ENCODE peak calls at places on chromosomes 12 and 14, in four cellular contexts. Q is lower lobe of right lung, D is cardiac fibroblast, I is left ventricle myocardium inferior. Y is an unnamed sample.
A peak's percentile ranks its signal among the peaks of the same experiment; 100 is the strongest.

GRCh38 chr12:132503611-132504204 is 13.8 kb downstream of the FBRSL1 start:
- DNase-seq in Q (no peak), D (no peak), I (no peak), Y (no peak)

GRCh38 chr12:49687941-49688340 is 19.3 kb downstream of the FMNL3 start:
- DNase-seq in Q (no peak), D (no peak), I (no peak), Y (no peak)

GRCh38 chr12:51147309-51147708 is 25.6 kb downstream of the TFCP2 start:
- DNase-seq in Q (no peak), D (no peak), I (no peak), Y (no peak)

GRCh38 chr12:126185025-126185424 is 1119.8 kb downstream of the AACS start:
- DNase-seq in Q (no peak), D (no peak), I (no peak), Y (no peak)

GRCh38 chr12:84842406-84843013 is 70.1 kb downstream of the SLC6A15 start:
- DNase-seq in Q (no peak), D (peak; percentile 63), I (no peak), Y (peak; percentile 66)

GRCh38 chr12:120790114-120790513 is 64.5 kb downstream of the ACADS start:
- DNase-seq in Q (no peak), D (no peak), I (no peak), Y (no peak)

GRCh38 chr14:63996575-63997220 is 143.9 kb downstream of the SYNE2 start:
- DNase-seq in Q (no peak), D (peak; percentile 26), I (no peak), Y (peak; percentile 8)

GRCh38 chr12:38502016-38502415 is 185.4 kb downstream of the ALG10B start:
- DNase-seq in Q (no peak), D (no peak), I (no peak), Y (no peak)

GRCh38 chr12:129162805-129163204 is 309.5 kb downstream of the GLT1D1 start:
- DNase-seq in Q (no peak), D (no peak), I (no peak), Y (no peak)

GRCh38 chr14:65993103-65993502 is 493.1 kb upstream of the CCDC196 start:
- DNase-seq in Q (no peak), D (no peak), I (no peak), Y (peak; percentile 5)

GRCh38 chr12:11510671-11511070 is 115.3 kb upstream of the PRB2 start:
- DNase-seq in Q (no peak), D (no peak), I (no peak), Y (no peak)

GRCh38 chr14:79178719-79179118 is 1008.5 kb downstream of the NRXN3 start:
- DNase-seq in Q (no peak), D (no peak), I (no peak), Y (no peak)

GRCh38 chr12:113214938-113215400 is 6.3 kb upstream of the TPCN1 start:
- DNase-seq in Q (peak; percentile 61), D (peak; percentile 96), I (peak; percentile 67), Y (peak; percentile 98)

GRCh38 chr12:123243851-123244250 is 10.6 kb downstream of the MTRFR start:
- DNase-seq in Q (no peak), D (no peak), I (no peak), Y (no peak)

GRCh38 chr14:104973215-104974145 is 4.7 kb downstream of the AHNAK2 start:
- DNase-seq in Q (peak; percentile 83), D (peak; percentile 96), I (peak; percentile 57), Y (peak; percentile 97)

GRCh38 chr14:27727371-27727770 is 1039.2 kb upstream of the FOXG1 start:
- DNase-seq in Q (no peak), D (no peak), I (no peak), Y (no peak)

GRCh38 chr14:105300542-105301102 is at the start of gene BRF1:
- DNase-seq in Q (peak; percentile 97), D (peak; percentile 95), I (peak; percentile 95), Y (peak; percentile 86)

GRCh38 chr14:99001241-99001640 is 270.8 kb downstream of the BCL11B start:
- DNase-seq in Q (no peak), D (no peak), I (no peak), Y (no peak)

GRCh38 chr12:124386059-124386458 is 91.2 kb downstream of the RFLNA start:
- DNase-seq in Q (no peak), D (no peak), I (peak; percentile 76), Y (peak; percentile 43)

GRCh38 chr14:40417777-40418401 is 985.7 kb upstream of the FBXO33 start:
- DNase-seq in Q (no peak), D (peak; percentile 8), I (no peak), Y (no peak)

GRCh38 chr14:78967111-78967809 is 797.1 kb downstream of the NRXN3 start:
- DNase-seq in Q (no peak), D (peak; percentile 12), I (no peak), Y (peak; percentile 36)

GRCh38 chr14:58637040-58637390 is 747 bp upstream of the DACT1 start:
- DNase-seq in Q (no peak), D (peak; percentile 75), I (peak; percentile 41), Y (peak; percentile 95)

GRCh38 chr12:121093487-121093891 is 39.2 kb upstream of the P2RX7 start:
- DNase-seq in Q (no peak), D (no peak), I (no peak), Y (no peak)

GRCh38 chr14:74620497-74620921 is 8.5 kb upstream of the LTBP2 start:
- DNase-seq in Q (no peak), D (peak; percentile 67), I (no peak), Y (peak; percentile 95)

GRCh38 chr14:44960646-44961045 is 1.1 kb downstream of the KLHL28 start:
- DNase-seq in Q (no peak), D (no peak), I (no peak), Y (peak; percentile 23)

GRCh38 chr12:5556033-5556614 is 124.2 kb downstream of the NTF3 start:
- DNase-seq in Q (no peak), D (no peak), I (no peak), Y (no peak)

GRCh38 chr12:124679533-124680371 is 112.3 kb upstream of the NCOR2 start:
- DNase-seq in Q (no peak), D (no peak), I (peak; percentile 67), Y (no peak)

GRCh38 chr12:54431911-54432814 is 13.1 kb upstream of the ITGA5 start:
- DNase-seq in Q (no peak), D (peak; percentile 91), I (peak; percentile 77), Y (peak; percentile 92)

GRCh38 chr12:89140580-89141236 is 211.6 kb downstream of the DUSP6 start:
- DNase-seq in Q (no peak), D (peak; percentile 81), I (peak; percentile 58), Y (peak; percentile 74)

GRCh38 chr14:22039938-22040780 is 366.5 kb upstream of the OR4E1 start:
- DNase-seq in Q (no peak), D (peak; percentile 2), I (no peak), Y (no peak)

GRCh38 chr12:19482551-19483109 is 43.3 kb downstream of the AEBP2 start:
- DNase-seq in Q (peak; percentile 52), D (peak; percentile 52), I (no peak), Y (no peak)

GRCh38 chr12:13171921-13172859 is 24.3 kb upstream of the EMP1 start:
- DNase-seq in Q (no peak), D (peak; percentile 69), I (no peak), Y (peak; percentile 71)

DNA sequence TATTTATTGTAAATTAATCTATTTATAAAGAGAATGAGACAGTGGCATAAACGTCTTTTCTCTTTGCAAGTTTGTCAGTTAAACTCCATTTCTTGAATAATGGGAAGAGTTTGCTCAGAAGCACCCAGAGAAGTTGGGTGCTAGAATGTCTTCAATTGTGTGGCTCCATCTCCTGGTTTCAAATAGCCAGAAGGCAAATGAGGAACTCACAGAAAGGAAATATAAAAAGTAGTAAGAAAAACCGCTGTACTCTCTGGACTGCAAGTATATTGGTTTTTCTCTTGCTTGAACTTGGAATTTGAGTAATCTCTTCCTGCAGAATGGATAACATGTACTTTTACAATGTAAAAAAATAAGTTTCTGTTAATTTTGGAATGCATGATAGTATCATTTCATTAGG is 217.5 kb downstream of the DPY19L2 start:
- DNase-seq in Q (no peak), D (no peak), I (no peak), Y (no peak)
- TF ChIP-seq CTCF in Q (no peak), D (no peak), I (peak; percentile 36), Y (no peak)

DNA sequence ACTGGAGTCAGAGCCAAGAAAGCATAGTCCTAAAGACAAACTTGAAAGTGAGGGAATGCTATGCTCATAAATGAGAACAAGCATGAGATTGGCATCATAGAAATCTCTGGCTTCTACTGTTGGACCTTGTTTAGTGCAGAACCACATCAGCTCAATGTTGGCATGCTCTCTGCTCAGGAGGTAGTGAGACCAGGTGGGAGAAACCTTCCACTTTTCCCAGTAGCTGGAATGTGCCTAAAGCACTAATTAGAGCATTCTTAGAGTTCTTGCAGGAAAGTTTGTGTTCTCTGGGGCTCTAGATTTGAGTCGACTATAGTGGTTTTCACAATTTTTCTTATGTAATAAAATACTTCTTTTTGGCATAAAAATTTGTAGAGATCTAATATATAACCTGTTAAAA is 159.7 kb upstream of the PRICKLE1 start:
- DNase-seq in Q (no peak), D (no peak), I (no peak), Y (no peak)
- TF ChIP-seq CTCF in Q (no peak), D (no peak), I (no peak), Y (no peak)

GRCh38 chr12:106106129-106106566 is 32.6 kb downstream of the NUAK1 start:
- DNase-seq in Q (no peak), D (peak; percentile 44), I (no peak), Y (no peak)

GRCh38 chr12:106107566-106107965 is 31.2 kb downstream of the NUAK1 start:
- DNase-seq in Q (no peak), D (peak; percentile 45), I (no peak), Y (no peak)

GRCh38 chr12:106109168-106109910 is 29.4 kb downstream of the NUAK1 start:
- DNase-seq in Q (no peak), D (peak; percentile 72), I (no peak), Y (peak; percentile 41)

GRCh38 chr12:106106892-106107291 is 31.9 kb downstream of the NUAK1 start:
- DNase-seq in Q (no peak), D (peak; percentile 58), I (no peak), Y (no peak)

GRCh38 chr12:106108187-106108816 is 30.5 kb downstream of the NUAK1 start:
- DNase-seq in Q (no peak), D (peak; percentile 89), I (no peak), Y (peak; percentile 75)
- TF ChIP-seq CTCF in Q (no peak), D (no peak), I (peak; percentile 29), Y (peak; percentile 39)

DNA sequence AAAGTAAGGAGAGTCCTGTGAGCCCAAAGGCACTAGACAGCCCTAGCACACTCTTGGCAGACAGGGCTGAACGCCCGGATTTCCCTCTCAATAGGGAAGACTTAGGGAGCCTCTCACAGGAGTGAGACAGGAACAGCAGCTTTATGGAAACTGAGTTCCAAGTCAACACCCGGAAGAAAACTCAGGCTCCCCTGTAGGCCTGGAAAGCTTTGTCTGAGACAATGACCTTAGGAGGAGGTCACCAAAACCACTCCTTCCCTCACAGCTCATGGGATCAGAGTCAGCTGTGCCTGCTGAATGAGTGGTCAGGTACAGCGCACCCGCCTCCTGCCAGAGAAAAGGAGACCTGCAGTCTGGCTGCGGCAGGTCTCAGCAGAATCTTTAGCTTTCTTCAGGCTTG is 229.5 kb downstream of the CACNA1C start:
- DNase-seq in Q (no peak), D (peak; percentile 40), I (no peak), Y (no peak)
- TF ChIP-seq CTCF in Q (no peak), D (peak; percentile 3), I (peak; percentile 37), Y (peak; percentile 11)

GRCh38 chr14:94015223-94015622 is 10.9 kb upstream of the OTUB2 start:
- DNase-seq in Q (no peak), D (no peak), I (no peak), Y (no peak)
- TF ChIP-seq CTCF in Q (no peak), D (no peak), I (no peak), Y (no peak)

GRCh38 chr12:3496964-3497363 is 6.0 kb downstream of the PRMT8 start:
- DNase-seq in Q (no peak), D (no peak), I (no peak), Y (no peak)
- TF ChIP-seq CTCF in Q (no peak), D (no peak), I (no peak), Y (no peak)

GRCh38 chr12:52692253-52692652 is 11.1 kb downstream of the KRT77 start:
- DNase-seq in Q (no peak), D (no peak), I (no peak), Y (no peak)
- TF ChIP-seq CTCF in Q (no peak), D (no peak), I (no peak), Y (no peak)